ENCODE peak calls at places on chromosome 11, in seven cellular contexts. Y is RPMI8226; A is stimulated activated naive CD4-positive, alpha-beta T cell; S is GM03348; H is NCI-H1694; W is HT-29; U is endothelial cell. M is an unnamed sample.

GRCh38 chr11:61650781-61651571 is 29.2 kb upstream of the DAGLA start:
- DNase-seq in Y (peak), A (no peak), S (no peak), H (no peak), W (no peak), U (no peak), M (peak)

GRCh38 chr11:32121012-32121411 is 30.1 kb downstream of the RCN1 start:
- DNase-seq in Y (peak), A (no peak), W (no peak), S (no peak), H (no peak), U (no peak), M (no peak)

GRCh38 chr11:100887659-100888058 is 200.6 kb downstream of the ARHGAP42 start:
- DNase-seq in U (no peak), H (no peak), Y (no peak), W (no peak), S (no peak), A (no peak), M (peak)

GRCh38 chr11:99682171-99682570 is 661.4 kb downstream of the CNTN5 start:
- DNase-seq in W (no peak), A (no peak), S (no peak), H (no peak), Y (no peak), U (no peak), M (no peak)

GRCh38 chr11:12087075-12087775 is 23.2 kb upstream of the MICAL2 start:
- DNase-seq in A (no peak), H (no peak), S (peak), U (no peak), Y (peak), W (peak), M (no peak)

GRCh38 chr11:65442952-65443351 is 20.4 kb downstream of the NEAT1 start:
- DNase-seq in S (no peak), W (peak), U (no peak), Y (peak), A (no peak), H (no peak), M (peak)

GRCh38 chr11:2549876-2550605 is 105.2 kb downstream of the KCNQ1 start:
- DNase-seq in A (no peak), Y (no peak), H (no peak), W (peak), U (no peak), S (no peak), M (no peak)

GRCh38 chr11:119295178-119295577 is 21.8 kb downstream of the MCAM start:
- DNase-seq in W (no peak), Y (no peak), S (no peak), A (no peak), U (no peak), H (no peak), M (no peak)

GRCh38 chr11:34345991-34346480 is 11.8 kb downstream of the ABTB2 start:
- DNase-seq in S (peak), W (peak), Y (no peak), U (no peak), H (no peak), A (no peak), M (no peak)

GRCh38 chr11:3735827-3736226 is 61.5 kb downstream of the NUP98 start:
- DNase-seq in Y (no peak), H (no peak), A (no peak), W (no peak), S (no peak), U (no peak), M (no peak)

GRCh38 chr11:134289789-134290188 is 13.6 kb downstream of the GLB1L3 start:
- DNase-seq in Y (no peak), H (no peak), A (no peak), S (no peak), W (no peak), U (no peak), M (no peak)

GRCh38 chr11:2874963-2875362 is 10.6 kb downstream of the CDKN1C start:
- DNase-seq in S (no peak), A (no peak), U (no peak), W (no peak), Y (no peak), H (no peak), M (no peak)

GRCh38 chr11:20337526-20338154 is 25.9 kb upstream of the HTATIP2 start:
- DNase-seq in H (peak), Y (peak), S (peak), A (no peak), W (peak), U (peak), M (peak)

GRCh38 chr11:65430406-65431217 is 8.0 kb downstream of the NEAT1 start:
- DNase-seq in U (no peak), S (no peak), Y (peak), W (peak), A (no peak), H (no peak), M (no peak)

GRCh38 chr11:119367661-119368120 is 13.8 kb downstream of the USP2 start:
- DNase-seq in H (no peak), W (peak), U (no peak), A (no peak), S (no peak), Y (no peak), M (no peak)

GRCh38 chr11:116312560-116313340 is 460.0 kb downstream of the BUD13 start:
- DNase-seq in Y (peak), W (peak), U (no peak), S (no peak), H (peak), A (no peak), M (no peak)

GRCh38 chr11:125376856-125377255 is 119.2 kb downstream of the FEZ1 start:
- DNase-seq in A (no peak), U (no peak), W (no peak), H (no peak), S (no peak), Y (no peak), M (no peak)

GRCh38 chr11:1643146-1643690 is 13.6 kb downstream of the KRTAP5-5 start:
- DNase-seq in A (no peak), H (no peak), W (no peak), Y (no peak), S (no peak), U (no peak), M (no peak)

GRCh38 chr11:18093946-18094345 is 11.9 kb downstream of the SAAL1 start:
- DNase-seq in A (no peak), W (no peak), U (no peak), S (no peak), Y (no peak), H (no peak), M (no peak)

GRCh38 chr11:134797411-134798089 is 385.5 kb upstream of the B3GAT1 start:
- DNase-seq in S (no peak), Y (no peak), U (no peak), H (no peak), W (no peak), A (no peak), M (no peak)

GRCh38 chr11:85800595-85801342 is 10.2 kb downstream of the SYTL2 start:
- DNase-seq in W (no peak), U (no peak), A (no peak), S (no peak), Y (peak), H (no peak), M (no peak)

GRCh38 chr11:1049911-1050580 is 13.5 kb upstream of the MUC6 start:
- DNase-seq in Y (no peak), S (no peak), W (no peak), U (no peak), H (no peak), A (no peak), M (no peak)

GRCh38 chr11:35355102-35355749 is 64.1 kb downstream of the SLC1A2 start:
- DNase-seq in H (no peak), U (no peak), A (no peak), Y (peak), W (no peak), S (no peak), M (no peak)

GRCh38 chr11:115707180-115707905 is 203.1 kb upstream of the CADM1 start:
- DNase-seq in U (no peak), Y (no peak), H (no peak), A (no peak), W (no peak), S (no peak), M (no peak)

GRCh38 chr11:13012037-13012693 is 3.0 kb downstream of the RASSF10 start:
- DNase-seq in U (peak), A (no peak), W (peak), S (no peak), H (no peak), Y (no peak), M (no peak)

GRCh38 chr11:64970731-64971151 is 1.2 kb downstream of the MAJIN start:
- DNase-seq in A (no peak), U (no peak), W (no peak), Y (peak), H (no peak), S (no peak), M (no peak)

GRCh38 chr11:46210133-46210636 is 67.3 kb upstream of the CREB3L1 start:
- DNase-seq in W (no peak), A (no peak), Y (peak), S (peak), H (no peak), U (no peak), M (no peak)

GRCh38 chr11:114197799-114198500 is 98.2 kb upstream of the NNMT start:
- DNase-seq in Y (no peak), A (no peak), S (peak), W (no peak), U (no peak), H (no peak), M (no peak)